ENCODE peak calls at places on chromosomes 7 and 10, in four cellular contexts. L is mammary epithelial cell, X is IMR-90, K is GM12864. H is an unnamed sample.

GRCh38 chr7:55409474-55410225 is 44.5 kb downstream of the LANCL2 start:
- DNase-seq in X (peak), K (no peak), L (no peak), H (peak)

GRCh38 chr10:126691456-126691855 is 21.0 kb upstream of the C10orf90 start:
- DNase-seq in L (no peak), X (no peak), K (no peak), H (no peak)

GRCh38 chr7:28316489-28316888 is 95.8 kb upstream of the CREB5 start:
- DNase-seq in L (peak), K (no peak), X (peak), H (no peak)

GRCh38 chr7:151883872-151884271 is 7.0 kb upstream of the PRKAG2 start:
- DNase-seq in X (no peak), L (no peak), K (no peak), H (no peak)

GRCh38 chr7:148142660-148143248 is 447.8 kb upstream of the C7orf33 start:
- DNase-seq in X (peak), K (no peak), L (peak), H (peak)

GRCh38 chr7:29239638-29240037 is 45.1 kb downstream of the CHN2 start:
- DNase-seq in K (no peak), X (no peak), L (no peak), H (no peak)

GRCh38 chr7:130383187-130383980 is 3.1 kb downstream of the CPA1 start:
- DNase-seq in X (no peak), K (no peak), L (no peak), H (no peak)

GRCh38 chr10:89515031-89515841 is 20.2 kb downstream of the SLC16A12 start:
- DNase-seq in X (peak), L (peak), K (no peak), H (peak)

GRCh38 chr10:63614371-63614891 is 93.2 kb downstream of the REEP3 start:
- DNase-seq in K (no peak), L (peak), X (peak), H (peak)

GRCh38 chr10:122298598-122299301 is 27.7 kb downstream of the BTBD16 start:
- DNase-seq in X (peak), L (peak), K (peak), H (peak)

GRCh38 chr7:29502133-29502532 is 61.5 kb upstream of the PRR15 start:
- DNase-seq in K (no peak), L (no peak), X (no peak), H (no peak)

GRCh38 chr10:17025444-17026295 is 103.9 kb downstream of the CUBN start:
- DNase-seq in K (no peak), X (peak), L (peak), H (peak)

GRCh38 chr7:110664798-110665197 is 426.1 kb upstream of the LRRN3 start:
- DNase-seq in L (no peak), K (no peak), X (no peak), H (no peak)
- H3K4me3 ChIP-seq in L (no peak), K (no peak), X (no peak), H (no peak)

GRCh38 chr7:155206286-155207020 is 91.2 kb upstream of the INSIG1 start:
- DNase-seq in L (no peak), X (peak), K (peak), H (peak)
- H3K4me3 ChIP-seq in L (no peak), X (no peak), K (peak), H (peak)

DNA sequence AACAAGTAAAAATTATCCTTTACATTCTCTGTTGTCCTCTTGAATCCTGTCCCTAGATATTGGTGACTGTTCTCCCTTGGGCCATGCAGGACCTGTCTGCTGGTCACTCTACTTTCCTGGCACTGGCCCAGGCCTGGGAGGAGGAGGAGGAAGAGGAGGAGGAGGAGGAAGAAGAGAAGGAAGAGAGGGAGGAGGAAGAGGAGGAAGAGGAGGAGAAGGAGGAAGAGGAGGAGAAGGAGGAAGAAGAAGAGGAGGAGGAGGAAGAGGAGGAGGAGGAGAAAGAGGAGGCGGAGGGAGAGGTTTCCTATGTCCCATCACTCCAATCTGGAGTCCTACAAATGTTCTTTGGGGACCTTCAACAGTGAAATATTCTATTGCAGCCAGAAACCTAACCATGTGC is 97.3 kb upstream of the NAMPT start:
- DNase-seq in X (no peak), K (no peak), L (no peak), H (no peak)
- H3K4me3 ChIP-seq in X (no peak), K (no peak), L (no peak), H (no peak)

DNA sequence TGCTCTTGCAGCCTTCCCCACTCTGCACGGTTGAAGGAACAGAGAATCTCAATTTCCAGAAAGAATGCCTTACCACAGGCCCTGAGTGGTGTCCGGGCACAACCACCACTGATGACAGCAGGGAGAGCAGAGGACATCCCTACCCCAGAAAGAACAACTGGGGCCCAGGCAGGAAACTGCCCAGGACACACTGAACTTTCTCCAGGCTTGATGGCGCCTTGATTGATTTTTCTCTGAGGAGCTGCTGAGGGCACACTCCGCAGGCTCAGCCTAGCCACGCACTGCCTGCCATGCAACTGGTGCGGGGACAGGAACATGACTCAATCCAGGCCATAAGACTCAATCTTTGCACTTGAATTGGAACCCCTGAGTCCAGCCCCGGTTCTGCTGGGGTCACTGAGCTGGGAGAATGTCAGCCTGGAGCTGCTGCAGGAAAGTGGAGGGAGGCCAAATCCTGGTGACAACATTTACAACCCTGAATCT is 5.9 kb downstream of the AKR1B1 start:
- DNase-seq in X (no peak), K (no peak), L (no peak), H (no peak)
- H3K4me3 ChIP-seq in X (no peak), K (no peak), L (no peak), H (no peak)

GRCh38 chr7:129037585-129037984 is 17.3 kb downstream of the TNPO3 start:
- DNase-seq in X (no peak), K (no peak), L (no peak), H (no peak)

GRCh38 chr7:129047761-129048160 is 7.2 kb downstream of the TNPO3 start:
- DNase-seq in K (no peak), X (no peak), L (no peak), H (no peak)

GRCh38 chr7:129041142-129041928 is 13.6 kb downstream of the TNPO3 start:
- DNase-seq in K (no peak), X (no peak), L (no peak), H (no peak)

GRCh38 chr7:129043012-129043411 is 11.9 kb downstream of the TNPO3 start:
- DNase-seq in X (no peak), K (no peak), L (no peak), H (no peak)

GRCh38 chr7:129041929-129042200 is 13.0 kb downstream of the TNPO3 start:
- DNase-seq in X (no peak), K (no peak), L (no peak), H (no peak)
- H3K4me3 ChIP-seq in X (no peak), K (no peak), L (no peak), H (no peak)

GRCh38 chr10:13102002-13102794 is 2.2 kb downstream of the OPTN start:
- DNase-seq in L (no peak), K (no peak), X (peak), H (peak)
- H3K4me3 ChIP-seq in L (no peak), K (no peak), X (peak), H (peak)

GRCh38 chr7:18494821-18495408 is 634 bp upstream of the HDAC9 start:
- DNase-seq in L (peak), K (no peak), X (peak), H (peak)
- H3K4me3 ChIP-seq in L (no peak), K (peak), X (no peak), H (no peak)

H was measured in fibroblast of villous mesenchyme.